ENCODE peak calls at places on chromosomes 13 and 19, in four cellular contexts. One of them, this sample, is unnamed.

GRCh38 chr19:58033741-58034475 is at the start of gene ZSCAN1:
- DNase-seq in hepatic stellate cell: peak
- DNase-seq in NCI-H1092: peak
- DNase-seq in AG09319: peak
- DNase-seq in this sample: no peak

GRCh38 chr19:40690699-40691420 is 409 bp upstream of the NUMBL start:
- DNase-seq in hepatic stellate cell: peak
- DNase-seq in AG09319: peak
- DNase-seq in NCI-H1092: peak
- DNase-seq in this sample: peak

GRCh38 chr13:43005460-43006236 is 13.6 kb upstream of the EPSTI1 start:
- DNase-seq in hepatic stellate cell: no peak
- DNase-seq in NCI-H1092: no peak
- DNase-seq in AG09319: no peak
- DNase-seq in this sample: no peak

GRCh38 chr19:6728346-6728745 is 7.9 kb upstream of the C3 start:
- DNase-seq in NCI-H1092: no peak
- DNase-seq in hepatic stellate cell: no peak
- DNase-seq in AG09319: no peak
- DNase-seq in this sample: no peak

GRCh38 chr19:10115392-10116084 is 4.0 kb downstream of the P2RY11 start:
- DNase-seq in NCI-H1092: no peak
- DNase-seq in AG09319: no peak
- DNase-seq in hepatic stellate cell: no peak
- DNase-seq in this sample: no peak

GRCh38 chr13:76879876-76880270 is 6.3 kb downstream of the KCTD12 start:
- DNase-seq in hepatic stellate cell: no peak
- DNase-seq in AG09319: no peak
- DNase-seq in NCI-H1092: no peak
- DNase-seq in this sample: no peak

GRCh38 chr13:112670118-112670517 is 19.7 kb upstream of the ATP11A start:
- DNase-seq in hepatic stellate cell: no peak
- DNase-seq in AG09319: no peak
- DNase-seq in NCI-H1092: no peak
- DNase-seq in this sample: no peak

GRCh38 chr19:31532034-31532433 is 182.8 kb upstream of the TSHZ3 start:
- DNase-seq in NCI-H1092: no peak
- DNase-seq in AG09319: no peak
- DNase-seq in hepatic stellate cell: no peak
- DNase-seq in this sample: no peak

GRCh38 chr13:25654332-25654731 is 282.6 kb downstream of the ATP8A2 start:
- DNase-seq in AG09319: no peak
- DNase-seq in NCI-H1092: no peak
- DNase-seq in hepatic stellate cell: no peak
- DNase-seq in this sample: no peak

GRCh38 chr19:10193666-10194499 is 870 bp downstream of the DNMT1 start:
- DNase-seq in AG09319: no peak
- DNase-seq in NCI-H1092: no peak
- DNase-seq in hepatic stellate cell: peak
- DNase-seq in this sample: peak

GRCh38 chr13:22040810-22041364 is 370.0 kb downstream of the FGF9 start:
- DNase-seq in AG09319: no peak
- DNase-seq in hepatic stellate cell: no peak
- DNase-seq in NCI-H1092: no peak
- DNase-seq in this sample: no peak

GRCh38 chr13:97113231-97114001 is 108.7 kb upstream of the MBNL2 start:
- DNase-seq in NCI-H1092: peak
- DNase-seq in hepatic stellate cell: no peak
- DNase-seq in AG09319: no peak
- DNase-seq in this sample: peak

GRCh38 chr13:75635621-75636338 is at the start of gene LMO7:
- DNase-seq in AG09319: no peak
- DNase-seq in hepatic stellate cell: peak
- DNase-seq in NCI-H1092: no peak
- DNase-seq in this sample: no peak

GRCh38 chr19:29380581-29380980 is 145.2 kb upstream of the VSTM2B start:
- DNase-seq in hepatic stellate cell: no peak
- DNase-seq in AG09319: no peak
- DNase-seq in NCI-H1092: no peak
- DNase-seq in this sample: no peak

GRCh38 chr19:31510635-31511034 is 161.4 kb upstream of the TSHZ3 start:
- DNase-seq in AG09319: no peak
- DNase-seq in NCI-H1092: no peak
- DNase-seq in hepatic stellate cell: no peak
- DNase-seq in this sample: no peak

GRCh38 chr19:49710372-49710951 is 19.5 kb downstream of the CPT1C start:
- DNase-seq in hepatic stellate cell: no peak
- DNase-seq in NCI-H1092: no peak
- DNase-seq in AG09319: no peak
- DNase-seq in this sample: no peak

GRCh38 chr19:18854982-18855381 is 23.2 kb downstream of the UPF1 start:
- DNase-seq in hepatic stellate cell: no peak
- DNase-seq in AG09319: no peak
- DNase-seq in NCI-H1092: no peak
- DNase-seq in this sample: no peak

GRCh38 chr19:18090545-18091216 is 3.9 kb upstream of the IL12RB1 start:
- DNase-seq in AG09319: no peak
- DNase-seq in NCI-H1092: no peak
- DNase-seq in hepatic stellate cell: peak
- DNase-seq in this sample: no peak

GRCh38 chr19:58228584-58229254 is at the start of gene ZNF544:
- DNase-seq in hepatic stellate cell: peak
- DNase-seq in NCI-H1092: peak
- DNase-seq in AG09319: peak
- DNase-seq in this sample: peak

GRCh38 chr13:98941536-98941935 is 36.3 kb downstream of the DOCK9 start:
- DNase-seq in AG09319: no peak
- DNase-seq in NCI-H1092: no peak
- DNase-seq in hepatic stellate cell: no peak
- DNase-seq in this sample: no peak

GRCh38 chr19:51440846-51441409 is 17.3 kb downstream of the SIGLEC8 start:
- DNase-seq in hepatic stellate cell: no peak
- DNase-seq in AG09319: no peak
- DNase-seq in NCI-H1092: no peak
- DNase-seq in this sample: no peak